ENCODE peak calls at places on chromosomes 3 and 15, in six cellular contexts. A, I, C, J, V and P are unnamed samples.

GRCh38 chr3:188202358-188203138 is 48.6 kb downstream of the LPP start:
- DNase-seq in V (no peak), I (no peak), A (peak), C (no peak), J (no peak), P (no peak)

GRCh38 chr3:83890763-83891135 is 1068.0 kb upstream of the CADM2 start:
- DNase-seq in J (no peak), C (no peak), V (no peak), A (no peak), I (no peak), P (no peak)

GRCh38 chr15:26098801-26099200 is 235.7 kb upstream of the ATP10A start:
- DNase-seq in A (no peak), I (no peak), C (no peak), V (no peak), J (no peak), P (no peak)

GRCh38 chr15:83747050-83747717 is 93.3 kb downstream of the ADAMTSL3 start:
- DNase-seq in J (no peak), V (no peak), I (no peak), C (no peak), A (no peak), P (no peak)

GRCh38 chr3:114404590-114404989 is 110.8 kb downstream of the TIGIT start:
- DNase-seq in C (no peak), I (no peak), V (no peak), J (no peak), A (no peak), P (no peak)

GRCh38 chr15:74913041-74913440 is 6.4 kb upstream of the FAM219B start:
- DNase-seq in C (no peak), I (no peak), V (no peak), A (no peak), J (no peak), P (no peak)

GRCh38 chr15:65087873-65088642 is 11.5 kb downstream of the KBTBD13 start:
- DNase-seq in V (no peak), C (no peak), A (no peak), J (no peak), I (peak), P (peak)

GRCh38 chr3:64011685-64012084 is 11.6 kb downstream of the PSMD6 start:
- DNase-seq in V (no peak), C (no peak), I (no peak), A (no peak), J (no peak), P (no peak)

GRCh38 chr3:49668414-49668797 is 5.7 kb upstream of the APEH start:
- DNase-seq in J (no peak), A (no peak), C (no peak), V (no peak), I (no peak), P (no peak)

GRCh38 chr15:91141102-91141501 is 41.0 kb downstream of the SV2B start:
- DNase-seq in C (no peak), A (no peak), V (no peak), I (no peak), J (no peak), P (no peak)

GRCh38 chr15:57902155-57902554 is 163.4 kb downstream of the ALDH1A2 start:
- DNase-seq in A (no peak), V (no peak), J (no peak), I (no peak), C (no peak), P (no peak)

GRCh38 chr3:104825116-104825515 is 541.6 kb upstream of the ALCAM start:
- DNase-seq in C (no peak), J (no peak), A (peak), I (no peak), V (no peak), P (no peak)

GRCh38 chr3:98710008-98710672 is 53.0 kb upstream of the ST3GAL6 start:
- DNase-seq in J (no peak), I (no peak), A (no peak), V (no peak), C (no peak), P (no peak)

GRCh38 chr15:63157891-63158431 is 684 bp upstream of the RPS27L start:
- DNase-seq in C (no peak), V (peak), A (peak), J (peak), I (peak), P (peak)

GRCh38 chr15:49495993-49496747 is 73.1 kb downstream of the FGF7 start:
- DNase-seq in A (no peak), I (no peak), J (no peak), C (no peak), V (no peak), P (no peak)

GRCh38 chr3:66023728-66024390 is 14.9 kb downstream of the MAGI1 start:
- DNase-seq in V (no peak), J (no peak), A (no peak), I (no peak), C (no peak), P (no peak)

GRCh38 chr3:15327941-15328340 is 4.4 kb downstream of the SH3BP5 start:
- DNase-seq in J (peak), I (no peak), A (no peak), V (no peak), C (no peak), P (peak)

GRCh38 chr3:50164056-50164455 is 8.9 kb downstream of the SEMA3F start:
- DNase-seq in I (peak), V (no peak), J (no peak), A (no peak), C (no peak), P (peak)

GRCh38 chr3:98982336-98982735 is 80.8 kb upstream of the DCBLD2 start:
- DNase-seq in I (no peak), V (no peak), C (no peak), A (no peak), J (no peak), P (no peak)

GRCh38 chr3:184805351-184806038 is 6.5 kb upstream of the VPS8 start:
- DNase-seq in A (no peak), V (no peak), I (no peak), C (no peak), J (peak), P (no peak)

GRCh38 chr15:62135532-62136134 is 29.5 kb downstream of the C2CD4B start:
- DNase-seq in I (no peak), C (no peak), A (no peak), V (no peak), J (no peak), P (peak)

GRCh38 chr3:143529018-143529478 is 319.2 kb downstream of the SLC9A9 start:
- DNase-seq in V (no peak), J (no peak), I (no peak), A (no peak), C (peak), P (no peak)

GRCh38 chr3:195796795-195797194 is 14.9 kb downstream of the MUC4 start:
- DNase-seq in J (no peak), C (no peak), A (no peak), V (no peak), I (no peak), P (no peak)

GRCh38 chr15:39455502-39455991 is 125.3 kb upstream of the THBS1 start:
- DNase-seq in A (no peak), I (no peak), J (no peak), C (no peak), V (no peak), P (no peak)

GRCh38 chr15:25727867-25728600 is 135.1 kb downstream of the ATP10A start:
- DNase-seq in J (no peak), C (no peak), V (no peak), I (no peak), A (no peak), P (no peak)

GRCh38 chr3:8482960-8483665 is 18.5 kb upstream of the LMCD1 start:
- DNase-seq in C (no peak), A (no peak), I (peak), J (no peak), V (no peak), P (peak)

GRCh38 chr3:178562869-178563232 is 26.6 kb downstream of the KCNMB2 start:
- DNase-seq in J (no peak), C (no peak), I (no peak), A (no peak), V (no peak), P (no peak)

GRCh38 chr3:128875556-128876120 is 3.8 kb upstream of the ACAD9 start:
- DNase-seq in I (no peak), V (no peak), J (peak), C (peak), A (peak), P (peak)

GRCh38 chr3:171977860-171978259 is 61.5 kb upstream of the FNDC3B start:
- DNase-seq in C (no peak), A (no peak), J (no peak), V (no peak), I (no peak), P (no peak)

GRCh38 chr3:53773586-53774368 is 72.4 kb downstream of the CHDH start:
- DNase-seq in V (peak), A (no peak), J (no peak), C (no peak), I (peak), P (no peak)